ENCODE peak calls at places on chromosomes 16 and 17, in eight cellular contexts. H, B, N, X, V, L, E and U are unnamed samples.

GRCh38 chr17:75822119-75822799 is 21.9 kb downstream of the UNC13D start:
- DNase-seq in N (no peak), H (no peak), V (no peak), B (no peak), X (peak), E (no peak), L (no peak), U (no peak)

GRCh38 chr17:8056232-8056975 is 17.5 kb downstream of the ALOX15B start:
- DNase-seq in H (no peak), V (no peak), L (no peak), E (peak), B (no peak), X (peak), N (peak), U (no peak)

GRCh38 chr16:71537643-71538042 is 11.4 kb downstream of the CHST4 start:
- DNase-seq in B (no peak), V (peak), E (peak), X (no peak), L (peak), N (peak), H (peak), U (peak)

GRCh38 chr17:72173475-72174116 is 52.8 kb downstream of the SOX9 start:
- DNase-seq in X (no peak), B (no peak), E (no peak), N (no peak), L (no peak), H (no peak), V (no peak), U (peak)

GRCh38 chr16:85735946-85736345 is 14.9 kb downstream of the C16orf74 start:
- DNase-seq in X (no peak), B (no peak), H (no peak), L (no peak), N (no peak), V (no peak), E (no peak), U (no peak)

GRCh38 chr16:66476328-66477027 is 49.4 kb downstream of the BEAN1 start:
- DNase-seq in B (no peak), V (no peak), L (no peak), N (no peak), X (no peak), E (no peak), H (no peak), U (peak)

GRCh38 chr17:3768786-3769185 is 32.2 kb downstream of the ITGAE start:
- DNase-seq in H (no peak), X (no peak), B (no peak), N (no peak), L (no peak), E (no peak), V (no peak), U (no peak)

GRCh38 chr17:13160790-13161189 is 143.0 kb upstream of the ELAC2 start:
- DNase-seq in B (no peak), H (no peak), L (no peak), N (no peak), X (no peak), E (no peak), V (no peak), U (no peak)

GRCh38 chr16:90043526-90043925 is 24.3 kb upstream of the DBNDD1 start:
- DNase-seq in H (no peak), X (no peak), E (no peak), L (no peak), V (no peak), B (no peak), N (no peak), U (no peak)

GRCh38 chr17:41710472-41711090 is 1.6 kb upstream of the GAST start:
- DNase-seq in E (peak), B (no peak), H (peak), X (no peak), N (peak), V (no peak), L (no peak), U (no peak)

GRCh38 chr17:69592692-69593350 is 178.3 kb downstream of the MAP2K6 start:
- DNase-seq in B (no peak), L (no peak), V (no peak), N (no peak), X (no peak), H (no peak), E (peak), U (no peak)